ENCODE peak calls at places on chromosomes 2 and 18, in six cellular contexts. I, L, A, W, P and U are unnamed samples.

GRCh38 chr2:43458002-43458628 is 137.7 kb downstream of the THADA start:
- DNase-seq in W (no peak), I (no peak), P (peak; percentile 60), L (no peak), A (no peak), U (peak; percentile 96)

GRCh38 chr2:127472268-127472667 is 54.0 kb downstream of the IWS1 start:
- DNase-seq in I (no peak), L (no peak), A (no peak), W (no peak), P (no peak), U (no peak)

GRCh38 chr2:164757934-164758695 is 83.5 kb downstream of the COBLL1 start:
- DNase-seq in A (no peak), W (no peak), I (no peak), P (peak; percentile 83), L (no peak), U (peak; percentile 66)

GRCh38 chr2:26850565-26850964 is 2.6 kb downstream of the DPYSL5 start:
- DNase-seq in A (no peak), I (no peak), W (no peak), P (no peak), L (peak; percentile 82), U (no peak)

GRCh38 chr2:29627366-29627765 is 294.0 kb downstream of the ALK start:
- DNase-seq in I (no peak), L (no peak), A (no peak), W (no peak), P (peak; percentile 57), U (peak; percentile 82)

GRCh38 chr2:69217333-69218080 is 169.5 kb downstream of the GFPT1 start:
- DNase-seq in A (no peak), I (no peak), L (no peak), W (no peak), P (no peak), U (no peak)

GRCh38 chr2:132478669-132479068 is 62.1 kb downstream of the GPR39 start:
- DNase-seq in P (no peak), L (no peak), W (no peak), A (no peak), I (no peak), U (no peak)

GRCh38 chr18:45876131-45876530 is 50.7 kb downstream of the SIGLEC15 start:
- DNase-seq in A (no peak), L (no peak), I (no peak), P (no peak), W (no peak), U (no peak)

GRCh38 chr2:167492486-167492885 is 604.2 kb downstream of the XIRP2 start:
- DNase-seq in P (peak; percentile 3), A (no peak), W (no peak), L (no peak), I (no peak), U (no peak)

GRCh38 chr2:98869868-98870267 is 66.2 kb downstream of the CRACDL start:
- DNase-seq in I (no peak), L (no peak), A (no peak), W (no peak), P (no peak), U (no peak)

GRCh38 chr2:104213758-104214157 is 640.2 kb upstream of the POU3F3 start:
- DNase-seq in P (no peak), I (no peak), A (no peak), L (no peak), W (no peak), U (no peak)

GRCh38 chr2:124320072-124320471 is 295.0 kb downstream of the CNTNAP5 start:
- DNase-seq in W (no peak), P (no peak), A (no peak), I (no peak), L (no peak), U (no peak)

GRCh38 chr18:32930695-32931301 is 158.0 kb upstream of the KLHL14 start:
- DNase-seq in L (no peak), W (no peak), A (no peak), I (no peak), P (peak; percentile 68), U (peak; percentile 65)

GRCh38 chr18:24491882-24492281 is 31.4 kb downstream of the HRH4 start:
- DNase-seq in L (no peak), A (no peak), P (no peak), I (no peak), W (peak; percentile 13), U (no peak)

GRCh38 chr2:71950256-71951066 is 197.2 kb downstream of the CYP26B1 start:
- DNase-seq in A (no peak), L (no peak), P (no peak), W (no peak), I (no peak), U (peak; percentile 69)

GRCh38 chr2:58920001-58920400 is 678.9 kb upstream of the FANCL start:
- DNase-seq in P (no peak), A (no peak), I (no peak), L (no peak), W (no peak), U (peak; percentile 46)

GRCh38 chr2:10475811-10476660 is 27.9 kb upstream of the ODC1 start:
- DNase-seq in L (no peak), W (no peak), A (peak; percentile 67), P (no peak), I (no peak), U (no peak)

GRCh38 chr2:119253114-119253702 is 29.6 kb downstream of the STEAP3 start:
- DNase-seq in A (no peak), P (peak; percentile 69), L (no peak), I (no peak), W (no peak), U (peak; percentile 80)

GRCh38 chr18:53527365-53527764 is 697.1 kb downstream of the MBD2 start:
- DNase-seq in P (no peak), W (no peak), L (no peak), I (no peak), A (no peak), U (no peak)

GRCh38 chr18:79569720-79570119 is 109.9 kb upstream of the CTDP1 start:
- DNase-seq in I (no peak), A (peak; percentile 27), P (no peak), W (no peak), L (no peak), U (no peak)

GRCh38 chr2:135164431-135164830 is 112.3 kb downstream of the RAB3GAP1 start:
- DNase-seq in W (no peak), A (no peak), I (no peak), P (peak; percentile 54), L (no peak), U (peak; percentile 64)

GRCh38 chr2:88252646-88253045 is 82.5 kb downstream of the THNSL2 start:
- DNase-seq in W (no peak), P (no peak), A (no peak), L (no peak), I (no peak), U (no peak)